ENCODE peak calls at places on chromosome 1, in six cellular contexts. F, W, R, G, Z and Q are unnamed samples.

GRCh38 chr1:247084771-247085170 is 6.2 kb upstream of the ZNF670 start:
- DNase-seq in F (no peak), W (no peak), R (no peak), G (no peak), Z (no peak), Q (no peak)

GRCh38 chr1:216750031-216750627 is 26.9 kb upstream of the ESRRG start:
- DNase-seq in F (peak; percentile 24), W (peak; percentile 83), R (peak; percentile 75), G (peak; percentile 59), Z (no peak), Q (peak; percentile 44)

GRCh38 chr1:56188216-56188615 is 391.1 kb downstream of the PLPP3 start:
- DNase-seq in F (no peak), W (no peak), R (no peak), G (no peak), Z (no peak), Q (no peak)

GRCh38 chr1:16175610-16176553 is 20.0 kb upstream of the EPHA2 start:
- DNase-seq in F (peak; percentile 87), W (peak; percentile 55), R (no peak), G (peak; percentile 92), Z (peak; percentile 86), Q (peak; percentile 65)

GRCh38 chr1:160978510-160978927 is 23.9 kb upstream of the ITLN2 start:
- DNase-seq in F (peak; percentile 85), W (peak; percentile 9), R (no peak), G (no peak), Z (no peak), Q (no peak)

GRCh38 chr1:83593073-83593472 is 405.9 kb downstream of the TTLL7 start:
- DNase-seq in F (no peak), W (peak; percentile 8), R (no peak), G (no peak), Z (no peak), Q (no peak)

GRCh38 chr1:209661081-209661480 is 8.9 kb upstream of the LAMB3 start:
- DNase-seq in F (no peak), W (no peak), R (no peak), G (no peak), Z (no peak), Q (no peak)

GRCh38 chr1:153371231-153371630 is 4.2 kb downstream of the S100A12 start:
- DNase-seq in F (no peak), W (no peak), R (no peak), G (no peak), Z (no peak), Q (no peak)

GRCh38 chr1:2971609-2972008 is 49.7 kb upstream of the ACTRT2 start:
- DNase-seq in F (no peak), W (no peak), R (no peak), G (no peak), Z (no peak), Q (no peak)